ENCODE peak calls at places on chromosome 18, in five cellular contexts. V, W, G, D and S are unnamed samples.

GRCh38 chr18:23523429-23524212 is 20.3 kb downstream of the RMC1 start:
- DNase-seq in V (peak), W (no peak), G (no peak), D (no peak), S (peak)

GRCh38 chr18:11862468-11863137 is 11.4 kb downstream of the CHMP1B start:
- DNase-seq in V (no peak), W (no peak), G (no peak), D (no peak), S (no peak)

GRCh38 chr18:72555101-72555500 is 11.0 kb upstream of the CBLN2 start:
- DNase-seq in V (no peak), W (no peak), G (no peak), D (no peak), S (no peak)

GRCh38 chr18:75581336-75582121 is 154.0 kb upstream of the SMIM21 start:
- DNase-seq in V (peak), W (no peak), G (no peak), D (no peak), S (peak)

GRCh38 chr18:76369791-76370555 is 125.1 kb downstream of the ZNF516 start:
- DNase-seq in V (no peak), W (no peak), G (no peak), D (no peak), S (no peak)

GRCh38 chr18:58201728-58202405 is 157.8 kb downstream of the NEDD4L start:
- DNase-seq in V (no peak), W (no peak), G (no peak), D (no peak), S (no peak)

GRCh38 chr18:58756148-58756547 is 84.9 kb downstream of the MALT1 start:
- DNase-seq in V (no peak), W (no peak), G (no peak), D (no peak), S (no peak)

GRCh38 chr18:48947583-48947982 is 3.2 kb downstream of the SMAD7 start:
- DNase-seq in V (no peak), W (peak), G (no peak), D (no peak), S (no peak)